ENCODE peak calls at places on chromosome 16, in five cellular contexts. E, N, S, R and M are unnamed samples.

GRCh38 chr16:10827691-10828341 is 9.2 kb upstream of the TVP23A start:
- DNase-seq in E (peak), N (peak), S (peak), R (peak), M (peak)

GRCh38 chr16:55760665-55761035 is 72.2 kb downstream of the CES1 start:
- DNase-seq in E (no peak), N (no peak), S (peak), R (peak), M (no peak)

GRCh38 chr16:27458987-27459688 is 57.2 kb downstream of the IL21R start:
- DNase-seq in E (no peak), N (no peak), S (no peak), R (no peak), M (no peak)

GRCh38 chr16:22284637-22285515 is 12.3 kb upstream of the POLR3E start:
- DNase-seq in E (peak), N (no peak), S (peak), R (no peak), M (no peak)

GRCh38 chr16:60905806-60906205 is 1130.4 kb downstream of the CDH8 start:
- DNase-seq in E (no peak), N (no peak), S (no peak), R (no peak), M (no peak)

GRCh38 chr16:66842765-66843164 is 1.4 kb upstream of the CA7 start:
- DNase-seq in E (peak), N (peak), S (peak), R (no peak), M (no peak)

GRCh38 chr16:85923153-85924021 is 24.4 kb downstream of the IRF8 start:
- DNase-seq in E (peak), N (no peak), S (no peak), R (no peak), M (no peak)

GRCh38 chr16:26765087-26765486 is 301.6 kb upstream of the C16orf82 start:
- DNase-seq in E (no peak), N (no peak), S (peak), R (no peak), M (no peak)

GRCh38 chr16:21260870-21261791 is 17.0 kb downstream of the CRYM start:
- DNase-seq in E (peak), N (peak), S (peak), R (no peak), M (no peak)

GRCh38 chr16:76946879-76947278 is 244.1 kb upstream of the MON1B start:
- DNase-seq in E (peak), N (peak), S (peak), R (no peak), M (no peak)

GRCh38 chr16:21150375-21151001 is at the start of gene DNAH3:
- DNase-seq in E (peak), N (peak), S (no peak), R (peak), M (no peak)

GRCh38 chr16:14013571-14014283 is 57.4 kb upstream of the MRTFB start:
- DNase-seq in E (peak), N (peak), S (peak), R (no peak), M (no peak)

GRCh38 chr16:48862087-48862532 is 252.1 kb upstream of the N4BP1 start:
- DNase-seq in E (peak), N (peak), S (peak), R (no peak), M (no peak)

GRCh38 chr16:21598676-21599157 is 660 bp upstream of the METTL9 start:
- DNase-seq in E (peak), N (no peak), S (peak), R (no peak), M (no peak)

GRCh38 chr16:66696669-66697630 is at the start of gene CMTM4:
- DNase-seq in E (peak), N (peak), S (peak), R (peak), M (peak)

GRCh38 chr16:84255050-84255810 is 15.4 kb upstream of the KCNG4 start:
- DNase-seq in E (no peak), N (no peak), S (no peak), R (no peak), M (no peak)

GRCh38 chr16:9495824-9496223 is 404.4 kb downstream of the HAPSTR1 start:
- DNase-seq in E (no peak), N (no peak), S (no peak), R (no peak), M (no peak)

GRCh38 chr16:8631373-8631772 is 9.9 kb downstream of the METTL22 start:
- DNase-seq in E (no peak), N (no peak), S (no peak), R (no peak), M (no peak)

GRCh38 chr16:86476956-86477530 is 33.3 kb upstream of the FOXF1 start:
- DNase-seq in E (peak), N (no peak), S (peak), R (no peak), M (no peak)

GRCh38 chr16:85916141-85916890 is 17.4 kb downstream of the IRF8 start:
- DNase-seq in E (no peak), N (peak), S (no peak), R (peak), M (peak)

GRCh38 chr16:85029413-85029794 is 1.8 kb downstream of the KIAA0513 start:
- DNase-seq in E (peak), N (peak), S (peak), R (no peak), M (no peak)

GRCh38 chr16:5427571-5427970 is 330.0 kb upstream of the EEF2KMT start:
- DNase-seq in E (no peak), N (no peak), S (no peak), R (no peak), M (no peak)

GRCh38 chr16:77721752-77722314 is 481 bp upstream of the NUDT7 start:
- DNase-seq in E (no peak), N (no peak), S (no peak), R (no peak), M (no peak)

GRCh38 chr16:19168173-19169080 is at the start of gene SYT17:
- DNase-seq in E (peak), N (no peak), S (peak), R (peak), M (no peak)

GRCh38 chr16:73205153-73205549 is 157.2 kb upstream of the ZFHX3 start:
- DNase-seq in E (no peak), N (no peak), S (no peak), R (no peak), M (no peak)

DNA sequence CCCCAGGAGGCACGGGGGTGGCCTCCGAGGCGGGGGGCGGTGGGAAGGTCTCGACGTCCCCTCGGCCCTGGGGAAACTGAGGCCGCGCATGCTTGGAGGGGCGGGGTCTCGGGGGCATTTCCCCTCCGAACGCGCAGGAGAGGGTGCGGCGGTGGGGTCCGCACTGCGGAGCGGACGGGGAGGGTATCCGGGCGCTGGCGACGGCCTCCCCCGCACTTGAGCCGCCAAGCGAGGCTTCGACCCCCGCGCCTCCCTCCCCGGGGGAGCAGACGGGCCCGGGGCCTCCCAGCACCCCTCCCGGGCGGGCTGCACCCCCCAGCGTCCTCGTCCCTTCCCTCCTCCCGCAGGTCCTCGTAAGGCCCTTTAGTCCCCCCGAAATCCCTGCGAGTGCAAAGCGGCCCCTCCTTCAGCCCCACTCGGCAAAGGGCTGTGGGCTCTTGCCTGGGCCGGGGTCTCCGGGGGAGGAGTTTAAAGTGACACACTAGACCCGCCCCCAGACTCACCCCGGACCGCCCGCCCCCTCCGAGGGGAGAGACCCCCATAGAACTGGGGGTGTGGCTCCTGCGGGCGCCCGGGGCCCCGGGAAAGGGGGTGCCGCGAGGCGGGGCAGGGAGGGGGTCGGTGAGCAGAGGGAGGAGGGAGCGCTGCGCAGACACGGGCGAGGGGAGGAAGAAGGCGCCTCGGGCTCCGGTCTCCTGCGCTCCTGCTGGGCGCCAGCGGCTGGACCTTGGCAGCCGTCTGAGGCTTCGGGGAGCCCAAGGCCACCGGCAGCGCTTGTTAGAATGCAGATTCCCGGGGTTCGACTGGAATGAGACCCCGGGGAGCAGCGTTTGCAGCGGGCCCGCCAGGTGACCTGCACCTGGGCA is 642 bp downstream of the BAIAP3 start:
- DNase-seq in E (no peak), N (no peak), S (no peak), R (no peak), M (no peak)
- H3K4me3 ChIP-seq in E (no peak), N (no peak), S (peak), R (peak), M (peak)

DNA sequence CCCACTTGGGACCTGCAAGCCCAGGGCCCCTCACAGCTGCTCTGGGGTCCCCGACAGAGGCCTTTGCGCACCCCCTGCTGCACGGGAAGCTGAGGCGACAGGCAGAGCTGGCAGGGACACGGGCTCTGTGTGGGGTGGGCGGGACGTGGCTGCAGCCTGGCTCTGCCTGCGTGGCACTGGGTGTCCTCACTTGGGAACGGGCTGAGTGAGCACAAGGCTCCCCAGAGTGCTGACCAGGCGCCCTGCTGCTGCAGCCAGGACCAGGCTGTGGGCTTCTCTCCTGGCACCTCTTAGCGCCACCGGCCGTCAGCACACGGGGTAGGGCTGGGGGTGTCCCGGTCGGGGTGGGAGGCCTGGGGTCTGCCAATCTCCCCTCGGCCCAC is 6.6 kb downstream of the C1QTNF8 start:
- DNase-seq in E (no peak), N (no peak), S (peak), R (no peak), M (no peak)
- H3K4me3 ChIP-seq in E (no peak), N (no peak), S (no peak), R (no peak), M (peak)

GRCh38 chr16:3536271-3536671 is 35.5 kb downstream of the CLUAP1 start:
- DNase-seq in E (peak), N (no peak), S (peak), R (no peak), M (no peak)
- H3K4me3 ChIP-seq in E (no peak), N (no peak), S (peak), R (no peak), M (no peak)

GRCh38 chr16:88382491-88383400 is at the start of gene ZNF469:
- DNase-seq in E (peak), N (no peak), S (peak), R (peak), M (no peak)
- H3K4me3 ChIP-seq in E (peak), N (no peak), S (peak), R (peak), M (peak)

DNA sequence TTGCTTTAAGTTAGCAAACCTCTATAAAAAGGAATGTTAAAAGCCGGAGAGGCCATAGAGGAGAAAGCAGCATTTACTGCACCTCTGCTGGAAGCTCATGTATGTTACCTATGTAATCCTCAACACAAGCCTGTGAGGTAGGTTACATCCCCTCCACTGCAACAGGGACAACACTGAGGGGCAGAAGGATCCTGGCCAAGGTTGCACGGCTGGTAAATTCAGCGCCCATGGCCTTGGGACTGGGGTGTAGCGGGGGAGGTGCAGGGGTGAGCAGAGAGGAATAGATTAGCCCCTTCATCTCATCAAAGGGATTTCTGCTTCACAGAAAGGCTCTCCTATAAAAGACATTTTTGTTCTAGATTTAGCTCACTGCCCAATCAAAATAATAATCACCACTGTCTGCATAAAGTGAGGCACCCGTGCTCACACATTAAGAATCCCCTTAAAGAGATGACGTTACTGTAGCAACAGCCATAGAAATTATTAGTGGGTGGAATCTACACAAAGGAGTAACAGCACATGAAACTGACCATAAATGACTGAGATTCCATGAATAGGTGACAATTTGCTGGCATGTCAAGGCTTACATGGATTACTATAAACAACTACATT is 3.3 kb downstream of the ZCCHC14 start:
- DNase-seq in E (no peak), N (no peak), S (peak), R (no peak), M (no peak)
- H3K4me3 ChIP-seq in E (peak), N (no peak), S (peak), R (peak), M (no peak)

GRCh38 chr16:65318138-65318537 is 196.3 kb upstream of the CDH11 start:
- DNase-seq in E (peak), N (no peak), S (no peak), R (no peak), M (no peak)
- H3K4me3 ChIP-seq in E (no peak), N (no peak), S (no peak), R (no peak), M (no peak)